ENCODE peak calls at places on chromosomes 16 and 17, in four cellular contexts. B is BJ, H is bronchial epithelial cell, Y is heart left ventricle. M is an unnamed sample.

GRCh38 chr17:49407981-49408501 is 6.6 kb downstream of the PHB1 start:
- DNase-seq in Y (peak), H (peak), B (no peak), M (peak)

GRCh38 chr17:75588546-75589016 is 981 bp downstream of the MYO15B start:
- DNase-seq in B (no peak), Y (peak), H (no peak), M (no peak)

GRCh38 chr17:72811976-72812687 is 280.4 kb downstream of the SLC39A11 start:
- DNase-seq in Y (no peak), B (no peak), H (no peak), M (no peak)

GRCh38 chr17:41339571-41340169 is 11.0 kb downstream of the KRT33A start:
- DNase-seq in B (no peak), Y (no peak), H (peak), M (no peak)

GRCh38 chr16:11108466-11108805 is 147.6 kb downstream of the SOCS1 start:
- DNase-seq in H (no peak), B (no peak), Y (no peak), M (no peak)

GRCh38 chr17:80941171-80941570 is 50.5 kb upstream of the CHMP6 start:
- DNase-seq in B (no peak), H (no peak), Y (peak), M (no peak)

GRCh38 chr16:1712791-1713261 is 6.8 kb downstream of the MAPK8IP3 start:
- DNase-seq in B (no peak), Y (no peak), H (no peak), M (peak)

GRCh38 chr16:54437361-54437760 is 150.8 kb upstream of the IRX3 start:
- DNase-seq in Y (no peak), B (no peak), H (no peak), M (no peak)

GRCh38 chr16:56625140-56625942 is at the start of gene MT1E:
- DNase-seq in B (no peak), Y (peak), H (peak), M (peak)

GRCh38 chr17:1829189-1829578 is 518 bp downstream of the SMYD4 start:
- DNase-seq in Y (no peak), H (no peak), B (no peak), M (peak)

GRCh38 chr16:65083181-65083845 is 38.5 kb downstream of the CDH11 start:
- DNase-seq in Y (no peak), H (peak), B (no peak), M (no peak)

GRCh38 chr16:22253272-22253671 is 43.9 kb upstream of the POLR3E start:
- DNase-seq in H (no peak), Y (no peak), B (no peak), M (no peak)

GRCh38 chr17:48123111-48123510 is 15.5 kb downstream of the SNX11 start:
- DNase-seq in Y (no peak), H (no peak), B (no peak), M (no peak)

GRCh38 chr17:14334919-14335318 is 34.0 kb downstream of the HS3ST3B1 start:
- DNase-seq in H (no peak), Y (no peak), B (no peak), M (peak)

GRCh38 chr16:23134274-23134673 is 15.0 kb downstream of the USP31 start:
- DNase-seq in B (no peak), Y (peak), H (no peak), M (peak)

GRCh38 chr17:16273929-16274339 is 56.9 kb downstream of the PIGL start:
- DNase-seq in Y (no peak), H (no peak), B (no peak), M (no peak)

GRCh38 chr17:73952136-73952497 is 251.4 kb upstream of the RPL38 start:
- DNase-seq in H (no peak), Y (no peak), B (no peak), M (no peak)
- H3K4me3 ChIP-seq in H (no peak), Y (peak), B (no peak), M (no peak)

GRCh38 chr16:4016648-4017047 is 99.6 kb downstream of the ADCY9 start:
- DNase-seq in B (no peak), H (no peak), Y (no peak), M (peak)
- TF ChIP-seq CTCF in B (no peak), H (no peak), Y (no peak), M (no peak)

DNA sequence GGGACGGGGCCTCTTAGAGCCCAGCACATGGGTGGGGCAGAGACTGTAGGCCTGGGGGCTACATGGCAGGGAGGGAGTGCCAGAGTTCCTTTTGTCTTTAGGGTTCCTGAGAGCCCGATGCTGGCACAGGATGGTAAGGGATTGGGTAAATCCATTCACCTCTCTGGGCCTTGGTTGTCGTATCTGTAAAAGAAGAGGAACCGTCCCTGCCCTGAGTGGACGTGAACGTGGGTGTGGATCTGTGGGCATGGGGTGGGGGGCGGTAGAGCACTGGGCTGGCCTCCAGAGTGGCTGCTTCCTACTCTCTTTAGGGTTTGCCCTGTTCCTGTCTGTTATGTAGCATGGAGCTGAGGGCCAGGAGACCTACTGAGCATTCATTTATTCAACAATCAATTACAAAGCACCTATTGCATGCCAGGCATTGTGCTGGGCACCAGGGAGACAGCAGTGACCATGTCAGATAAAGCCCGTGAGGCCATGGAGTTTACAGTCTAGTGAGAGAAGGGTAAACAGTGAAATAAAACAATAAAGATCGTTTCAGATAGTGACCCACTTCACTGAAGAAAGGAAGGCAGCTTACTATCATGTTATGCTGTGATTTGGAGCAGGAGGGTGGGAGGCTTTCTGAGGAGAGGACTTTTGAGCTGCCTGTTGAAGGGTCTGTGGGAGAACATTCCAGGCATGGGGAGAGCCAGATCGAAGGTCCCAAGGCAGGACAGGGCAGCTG is 13.1 kb upstream of the TCAP start:
- DNase-seq in B (no peak), Y (no peak), H (no peak), M (no peak)
- H3K4me3 ChIP-seq in B (no peak), Y (no peak), H (no peak), M (no peak)

DNA sequence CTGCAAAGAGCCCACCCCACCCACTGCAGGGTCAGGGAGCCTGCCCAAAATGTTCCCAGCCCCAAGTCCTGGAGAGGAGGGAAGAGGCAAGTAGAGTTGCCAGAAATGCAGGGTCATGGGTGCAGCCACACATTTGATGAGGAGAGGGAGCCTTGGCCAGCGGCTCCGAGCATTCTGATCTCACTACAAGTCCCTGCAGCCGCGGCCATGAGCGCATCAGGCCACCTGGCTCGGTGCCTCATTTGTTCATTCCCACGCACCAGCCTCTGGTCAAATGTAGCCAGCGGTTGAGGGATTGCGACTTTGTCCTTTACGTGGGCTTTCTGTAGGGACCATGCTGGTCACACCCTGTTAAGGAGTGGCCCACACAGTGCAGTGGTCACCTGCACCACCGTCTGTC is 48.7 kb downstream of the PGS1 start:
- DNase-seq in B (no peak), H (no peak), Y (no peak), M (no peak)
- TF ChIP-seq CTCF in B (no peak), H (no peak), Y (no peak), M (no peak)